ENCODE peak calls at places on chromosomes 3 and 15, in eight cellular contexts. Y is cardiac muscle cell, C is HCT116, O is sigmoid colon, G is HepG2, I is PC-9, S is heart left ventricle, J is right cardiac atrium. D is an unnamed sample. For H3K27me3, the result is how much of the 10 kb centered on the place peaks cover.

GRCh38 chr3:10509325-10509724 is 3.9 kb upstream of the ATP2B2 start:
- DNase-seq in J (no peak), I (no peak), S (no peak), C (no peak), O (no peak), G (no peak), Y (no peak), D (no peak)

GRCh38 chr15:64688179-64688578 is 87.2 kb downstream of the RBPMS2 start:
- DNase-seq in G (no peak), S (no peak), I (no peak), Y (no peak), O (no peak), C (no peak), J (no peak), D (no peak)

GRCh38 chr15:50261979-50262378 is 3.5 kb downstream of the HDC start:
- DNase-seq in O (no peak), C (no peak), I (no peak), S (no peak), J (no peak), G (no peak), Y (no peak), D (no peak)

GRCh38 chr3:42735021-42735420 is 32.4 kb upstream of the HHATL start:
- DNase-seq in G (no peak), C (no peak), O (no peak), Y (no peak), S (no peak), J (no peak), I (no peak), D (no peak)

GRCh38 chr3:63909431-63909830 is 2.8 kb downstream of the SCAANT1 start:
- DNase-seq in S (no peak), I (no peak), G (no peak), Y (no peak), C (no peak), J (no peak), O (no peak), D (no peak)

GRCh38 chr15:81304226-81304625 is 19.7 kb downstream of the STARD5 start:
- DNase-seq in J (no peak), Y (no peak), C (no peak), G (no peak), S (peak), I (no peak), O (no peak), D (no peak)

GRCh38 chr3:77171026-77171425 is 131.1 kb downstream of the ROBO2 start:
- DNase-seq in J (no peak), O (no peak), S (no peak), Y (no peak), I (no peak), C (no peak), G (no peak), D (no peak)

GRCh38 chr3:65030847-65031463 is 343.2 kb upstream of the ADAMTS9 start:
- DNase-seq in O (no peak), C (no peak), G (no peak), J (no peak), S (no peak), Y (no peak), I (peak), D (no peak)

GRCh38 chr3:107216229-107216628 is 161.0 kb upstream of the CCDC54 start:
- DNase-seq in O (no peak), S (no peak), Y (no peak), I (no peak), C (no peak), J (no peak), G (no peak), D (no peak)

GRCh38 chr3:16906679-16907078 is 21.9 kb downstream of the PLCL2 start:
- DNase-seq in I (no peak), G (no peak), J (no peak), C (no peak), Y (no peak), O (no peak), S (no peak), D (peak)

GRCh38 chr15:74418575-74419338 is 15.0 kb downstream of the SEMA7A start:
- DNase-seq in O (no peak), Y (no peak), S (no peak), C (no peak), J (no peak), I (no peak), G (no peak), D (no peak)
- H3K27ac ChIP-seq in O (no peak), Y (no peak), S (no peak), C (peak), J (no peak), I (peak), G (peak), D (no peak)

GRCh38 chr15:38088971-38089370 is 154.5 kb downstream of the TMCO5A start:
- DNase-seq in S (no peak), G (no peak), C (no peak), I (no peak), Y (no peak), J (no peak), O (no peak), D (no peak)
- H3K4me3 ChIP-seq in S (no peak), G (no peak), C (no peak), I (no peak), Y (no peak), J (no peak), O (no peak), D (no peak)

GRCh38 chr15:63522143-63522531 is 17.7 kb downstream of the USP3 start:
- DNase-seq in S (no peak), G (no peak), Y (no peak), J (no peak), C (no peak), I (no peak), O (no peak), D (no peak)
- H3K27me3 ChIP-seq in S (under half), G (under half), Y (under half), J (under half), C (under half), I (under half), O (under half), D (under half)

GRCh38 chr3:183662099-183662498 is 26.7 kb downstream of the KLHL24 start:
- DNase-seq in I (no peak), S (no peak), O (no peak), J (no peak), C (no peak), G (no peak), Y (no peak), D (no peak)

GRCh38 chr3:183664913-183665381 is 29.5 kb downstream of the KLHL24 start:
- DNase-seq in Y (no peak), S (no peak), C (no peak), G (no peak), O (no peak), I (no peak), J (no peak), D (no peak)
- H3K27ac ChIP-seq in Y (no peak), S (no peak), C (no peak), G (no peak), O (peak), I (no peak), J (no peak), D (no peak)

GRCh38 chr15:60590935-60591490 is 112.1 kb upstream of the ICE2 start:
- DNase-seq in I (peak), O (peak), C (no peak), S (peak), Y (peak), G (peak), J (peak), D (peak)
- H3K4me3 ChIP-seq in I (peak), O (peak), C (no peak), S (peak), Y (peak), G (peak), J (peak), D (peak)

GRCh38 chr3:14641346-14641745 is 10.2 kb upstream of the CCDC174 start:
- DNase-seq in O (no peak), Y (no peak), C (no peak), I (no peak), S (no peak), J (no peak), G (no peak), D (no peak)
- H3K27me3 ChIP-seq in O (under half), Y (under half), C (under half), I (under half), S (under half), J (under half), G (under half), D (under half)

GRCh38 chr15:29637555-29637954 is 184.7 kb downstream of the TJP1 start:
- DNase-seq in Y (no peak), I (no peak), S (no peak), G (no peak), C (no peak), O (no peak), J (no peak), D (no peak)

GRCh38 chr15:29638011-29638410 is 184.3 kb downstream of the TJP1 start:
- DNase-seq in I (no peak), S (no peak), C (no peak), O (no peak), G (no peak), Y (no peak), J (no peak), D (no peak)

GRCh38 chr15:29638781-29639180 is 183.5 kb downstream of the TJP1 start:
- DNase-seq in I (no peak), G (peak), C (peak), J (no peak), Y (no peak), O (no peak), S (no peak), D (no peak)

GRCh38 chr15:29636140-29636539 is 186.1 kb downstream of the TJP1 start:
- DNase-seq in G (peak), S (no peak), O (no peak), I (no peak), Y (no peak), J (no peak), C (no peak), D (peak)

GRCh38 chr15:29636921-29637320 is 185.3 kb downstream of the TJP1 start:
- DNase-seq in O (no peak), S (no peak), I (no peak), Y (no peak), C (no peak), J (no peak), G (no peak), D (no peak)
- H3K27ac ChIP-seq in O (no peak), S (no peak), I (no peak), Y (no peak), C (no peak), J (no peak), G (no peak), D (no peak)

GRCh38 chr3:175526609-175527280 is 667.6 kb downstream of the NAALADL2 start:
- DNase-seq in G (no peak), S (no peak), O (no peak), J (no peak), C (no peak), Y (no peak), I (no peak), D (peak)

GRCh38 chr3:175526191-175526590 is 667.1 kb downstream of the NAALADL2 start:
- DNase-seq in Y (no peak), J (no peak), O (no peak), S (no peak), G (no peak), C (no peak), I (no peak), D (no peak)
- H3K4me3 ChIP-seq in Y (no peak), J (peak), O (peak), S (no peak), G (no peak), C (no peak), I (peak), D (peak)

GRCh38 chr3:184512621-184513020 is 49.0 kb upstream of the EPHB3 start:
- DNase-seq in Y (no peak), J (no peak), S (no peak), O (no peak), I (no peak), C (no peak), G (no peak), D (no peak)
- H3K27me3 ChIP-seq in Y (half or more), J (under half), S (half or more), O (under half), I (half or more), C (under half), G (half or more), D (under half)

D was measured in small intestine.